ENCODE peak calls at places on chromosomes 1 and 21, in five cellular contexts. N is tibial artery, X is lower lobe of right lung, T is heart right ventricle, L is adipocyte. U is an unnamed sample. For H3K36me3, the result is how much of the 10 kb centered on the place peaks cover.

GRCh38 chr1:30379684-30380624 is 343.4 kb downstream of the MATN1 start:
- DNase-seq in N (peak), X (no peak), T (no peak), L (peak), U (peak)

GRCh38 chr1:209633335-209633997 is 18.8 kb downstream of the LAMB3 start:
- DNase-seq in L (no peak), N (no peak), X (no peak), T (no peak), U (no peak)

GRCh38 chr1:89065077-89065868 is at the start of gene GBP1:
- DNase-seq in L (peak), X (no peak), T (no peak), N (no peak), U (peak)

GRCh38 chr1:86487131-86487804 is 18.5 kb downstream of the CLCA1 start:
- DNase-seq in X (no peak), L (peak), T (peak), N (peak), U (no peak)

GRCh38 chr1:70442486-70442885 is 31.4 kb downstream of the CTH start:
- DNase-seq in N (no peak), T (no peak), X (no peak), L (peak), U (no peak)

GRCh38 chr1:60995093-60995492 is 87.3 kb upstream of the NFIA start:
- DNase-seq in X (no peak), N (no peak), T (no peak), L (no peak), U (no peak)

GRCh38 chr1:149942207-149942606 is 5.5 kb upstream of the MTMR11 start:
- DNase-seq in L (no peak), N (no peak), X (no peak), T (no peak), U (no peak)

GRCh38 chr1:212814989-212815388 is 23.3 kb downstream of the TATDN3 start:
- DNase-seq in T (no peak), X (no peak), L (peak), N (no peak), U (peak)

GRCh38 chr1:183198463-183198862 is 12.4 kb downstream of the LAMC2 start:
- DNase-seq in T (no peak), L (peak), N (no peak), X (no peak), U (no peak)

GRCh38 chr1:174535207-174535606 is 87.4 kb downstream of the GPR52 start:
- DNase-seq in L (peak), X (no peak), T (no peak), N (no peak), U (no peak)

GRCh38 chr1:167342846-167343245 is 122.2 kb downstream of the POU2F1 start:
- DNase-seq in X (no peak), N (no peak), T (no peak), L (no peak), U (no peak)

GRCh38 chr1:235511470-235512240 is 7.4 kb upstream of the B3GALNT2 start:
- DNase-seq in L (no peak), T (no peak), X (no peak), N (no peak), U (no peak)

DNA sequence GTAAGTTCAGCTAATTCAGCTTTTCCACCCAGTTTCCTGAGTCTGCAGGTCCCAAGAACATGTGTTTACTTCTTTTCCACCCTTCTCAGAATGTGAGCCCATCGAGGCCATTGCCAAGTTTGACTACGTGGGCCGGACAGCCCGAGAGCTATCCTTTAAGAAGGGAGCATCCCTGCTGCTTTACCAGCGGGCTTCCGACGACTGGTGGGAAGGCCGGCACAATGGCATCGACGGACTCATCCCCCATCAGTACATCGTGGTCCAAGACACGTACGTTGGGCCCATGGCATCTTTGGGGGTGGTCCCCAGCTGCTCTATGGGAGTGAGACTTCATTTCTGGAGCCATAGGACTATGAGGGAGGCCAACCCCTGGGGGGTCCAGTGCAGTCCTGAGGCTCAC is 17.2 kb upstream of the IKBKE start:
- DNase-seq in T (no peak), N (no peak), L (no peak), X (no peak), U (no peak)
- H3K36me3 ChIP-seq in T (half or more), N (half or more), L (half or more), X (half or more), U (under half)

GRCh38 chr1:234473123-234473522 is 5.9 kb downstream of the TARBP1 start:
- DNase-seq in N (no peak), L (no peak), T (no peak), X (no peak), U (no peak)
- H3K36me3 ChIP-seq in N (under half), L (under half), T (under half), X (under half), U (under half)

DNA sequence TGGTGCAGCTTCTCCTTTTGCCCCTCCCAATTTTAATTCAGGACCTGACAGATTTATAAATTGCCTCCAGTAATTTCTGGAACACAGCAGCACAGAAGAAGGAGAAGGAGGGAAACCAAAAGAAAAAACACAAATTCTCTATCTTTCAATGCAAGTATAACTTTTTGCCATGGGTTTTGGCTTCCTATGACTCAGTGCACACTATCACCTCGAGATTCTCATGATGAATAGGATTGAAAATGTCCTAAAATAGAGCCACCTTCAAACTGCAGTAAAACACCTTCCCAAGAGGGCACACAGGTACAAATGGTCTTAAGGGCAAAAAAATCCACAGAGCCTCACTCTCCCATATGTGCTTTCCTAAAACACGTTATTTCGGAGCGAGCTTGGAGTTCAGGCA is 113.6 kb downstream of the HLCS start:
- DNase-seq in L (no peak), T (no peak), N (no peak), X (no peak), U (no peak)
- H3K36me3 ChIP-seq in L (under half), T (under half), N (under half), X (under half), U (under half)

GRCh38 chr1:145858937-145859490 is at the start of gene PIAS3:
- DNase-seq in X (peak), L (peak), N (peak), T (peak), U (peak)

GRCh38 chr1:145855426-145855948 is 3.4 kb downstream of the PIAS3 start:
- DNase-seq in X (no peak), T (no peak), N (no peak), L (no peak), U (no peak)

GRCh38 chr1:145859491-145860159 is 744 bp upstream of the PIAS3 start:
- DNase-seq in T (peak), N (peak), L (peak), X (peak), U (peak)

GRCh38 chr1:145858238-145858936 is 494 bp downstream of the PIAS3 start:
- DNase-seq in X (peak), N (peak), L (peak), T (peak), U (no peak)

DNA sequence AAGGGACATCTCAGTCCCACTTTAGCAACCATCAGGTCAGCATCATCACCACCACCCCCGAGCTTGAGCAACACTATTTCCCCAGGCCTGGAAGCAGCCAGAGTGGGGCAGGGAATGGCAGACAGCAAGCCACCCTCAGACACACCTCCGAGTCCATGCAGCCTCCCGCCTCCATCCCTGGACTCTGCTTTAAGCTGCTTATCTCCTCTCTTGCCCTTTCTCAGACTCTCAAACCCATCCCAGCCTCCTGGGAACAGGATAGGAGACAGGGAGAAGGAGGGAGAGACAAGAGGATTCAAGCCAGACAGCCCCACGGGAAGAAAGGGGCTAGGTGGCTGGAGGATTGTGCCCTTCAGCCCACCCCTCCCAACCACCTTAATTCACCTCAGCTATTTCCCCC is 1.7 kb downstream of the PIAS3 start:
- DNase-seq in X (no peak), L (no peak), T (no peak), N (no peak), U (no peak)
- H3K36me3 ChIP-seq in X (under half), L (under half), T (under half), N (under half), U (under half)

GRCh38 chr1:54604051-54604450 is 19.3 kb downstream of the FAM151A start:
- DNase-seq in X (no peak), N (no peak), T (no peak), L (no peak), U (no peak)

GRCh38 chr1:54602559-54602958 is 20.8 kb downstream of the FAM151A start:
- DNase-seq in T (no peak), N (no peak), L (no peak), X (no peak), U (no peak)

GRCh38 chr1:54600947-54601725 is 22.2 kb downstream of the FAM151A start:
- DNase-seq in X (no peak), N (no peak), L (no peak), T (no peak), U (no peak)

GRCh38 chr1:54603241-54603640 is 20.1 kb downstream of the FAM151A start:
- DNase-seq in T (no peak), L (no peak), N (no peak), X (no peak), U (no peak)

GRCh38 chr1:54601730-54602129 is 21.6 kb downstream of the FAM151A start:
- DNase-seq in N (no peak), T (no peak), X (no peak), L (no peak), U (no peak)
- H3K36me3 ChIP-seq in N (under half), T (half or more), X (under half), L (under half), U (under half)

GRCh38 chr1:248114890-248115289 is 19.9 kb downstream of the OR2L13 start:
- DNase-seq in N (no peak), L (no peak), T (no peak), X (no peak), U (no peak)
- H3K36me3 ChIP-seq in N (under half), L (under half), T (under half), X (under half), U (under half)

U was measured in naive thymus-derived CD4-positive, alpha-beta T cell.